ENCODE peak calls at places on chromosome 1, in eight cellular contexts. H, F, I, O, B, P, S and D are unnamed samples. For H3K36me3, the result is how much of the 10 kb centered on the place peaks cover.

GRCh38 chr1:11531943-11532342 is 53.0 kb downstream of the DISP3 start:
- DNase-seq in S (no peak), H (no peak), F (no peak), P (no peak), I (no peak), O (no peak), B (no peak), D (no peak)

GRCh38 chr1:88891318-88892145 is at the start of gene GTF2B:
- DNase-seq in B (peak), S (peak), O (peak), H (peak), I (peak), F (peak), P (peak), D (peak)

GRCh38 chr1:10835423-10836421 is 39.3 kb upstream of the CASZ1 start:
- DNase-seq in P (peak), O (peak), F (no peak), H (peak), B (no peak), S (no peak), I (no peak), D (peak)

GRCh38 chr1:36108314-36108713 is 16.7 kb downstream of the COL8A2 start:
- DNase-seq in B (no peak), P (no peak), S (no peak), F (no peak), H (no peak), I (no peak), O (no peak), D (no peak)

GRCh38 chr1:18290740-18291412 is 183.3 kb downstream of the IGSF21 start:
- DNase-seq in I (no peak), B (no peak), S (no peak), P (no peak), F (no peak), H (no peak), O (no peak), D (no peak)

GRCh38 chr1:53619088-53619810 is 119.7 kb downstream of the GLIS1 start:
- DNase-seq in F (no peak), P (no peak), B (no peak), S (no peak), H (no peak), I (no peak), O (no peak), D (no peak)

GRCh38 chr1:65056866-65057265 is 90.5 kb upstream of the JAK1 start:
- DNase-seq in I (no peak), O (no peak), S (no peak), F (no peak), B (no peak), H (no peak), P (no peak), D (no peak)

GRCh38 chr1:168361252-168361651 is 80.6 kb downstream of the TBX19 start:
- DNase-seq in F (no peak), I (no peak), O (no peak), S (no peak), B (no peak), H (no peak), P (no peak), D (no peak)

GRCh38 chr1:227942021-227942715 is 5.6 kb downstream of the WNT9A start:
- DNase-seq in B (no peak), H (peak), S (no peak), P (peak), F (no peak), O (no peak), I (peak), D (no peak)

GRCh38 chr1:40534589-40534988 is 3.2 kb downstream of the ZNF684 start:
- DNase-seq in S (no peak), F (no peak), B (no peak), O (no peak), P (no peak), H (no peak), I (no peak), D (no peak)

GRCh38 chr1:212651521-212651920 is 43.0 kb downstream of the ATF3 start:
- DNase-seq in I (peak), O (no peak), P (no peak), B (no peak), H (no peak), S (no peak), F (no peak), D (no peak)

GRCh38 chr1:58573705-58574591 is 3.1 kb downstream of the TACSTD2 start:
- DNase-seq in P (no peak), O (no peak), B (no peak), S (no peak), H (no peak), I (no peak), F (no peak), D (peak)

GRCh38 chr1:220137006-220137794 is 43.3 kb downstream of the IARS2 start:
- DNase-seq in H (peak), B (no peak), I (no peak), O (no peak), S (no peak), F (no peak), P (no peak), D (no peak)

GRCh38 chr1:226916497-226916896 is 23.6 kb upstream of the COQ8A start:
- DNase-seq in O (no peak), F (no peak), B (no peak), P (no peak), S (no peak), I (no peak), H (no peak), D (no peak)

GRCh38 chr1:59814180-59814900 is 409 bp upstream of the HOOK1 start:
- DNase-seq in H (peak), P (peak), F (peak), B (no peak), I (peak), S (peak), O (peak), D (peak)

GRCh38 chr1:101974599-101975225 is 22.0 kb downstream of the OLFM3 start:
- DNase-seq in F (no peak), B (no peak), P (no peak), S (no peak), O (no peak), H (no peak), I (no peak), D (no peak)

GRCh38 chr1:23923592-23924495 is 10.7 kb upstream of the CNR2 start:
- DNase-seq in F (no peak), H (peak), S (no peak), O (peak), P (no peak), B (no peak), I (no peak), D (no peak)

GRCh38 chr1:207219979-207220889 is 101.2 kb upstream of the CD55 start:
- DNase-seq in H (no peak), F (no peak), O (no peak), P (no peak), B (no peak), I (no peak), S (no peak), D (no peak)

GRCh38 chr1:54342306-54342705 is 63.9 kb downstream of the SSBP3 start:
- DNase-seq in B (no peak), I (no peak), S (no peak), O (no peak), H (no peak), F (no peak), P (peak), D (no peak)

GRCh38 chr1:52195161-52195560 is 53.3 kb downstream of the ZFYVE9 start:
- DNase-seq in O (no peak), P (no peak), F (no peak), B (no peak), I (no peak), S (no peak), H (no peak), D (no peak)

GRCh38 chr1:203026666-203027663 is 674 bp downstream of the PPFIA4 start:
- DNase-seq in P (no peak), B (no peak), H (no peak), S (no peak), F (no peak), I (peak), O (no peak), D (no peak)
- TF ChIP-seq CTCF in P (no peak), B (no peak), H (no peak), S (no peak), F (peak), I (peak), O (no peak), D (no peak)

GRCh38 chr1:222071313-222071886 is 329.5 kb upstream of the DUSP10 start:
- DNase-seq in H (peak), S (no peak), B (no peak), I (no peak), O (no peak), F (no peak), P (no peak), D (no peak)

GRCh38 chr1:222068937-222069336 is 327.0 kb upstream of the DUSP10 start:
- DNase-seq in P (no peak), H (no peak), I (no peak), O (no peak), B (no peak), F (no peak), S (no peak), D (no peak)

GRCh38 chr1:222077191-222077590 is 335.3 kb upstream of the DUSP10 start:
- DNase-seq in I (no peak), O (no peak), H (no peak), B (no peak), S (no peak), F (no peak), P (no peak), D (no peak)

GRCh38 chr1:222074317-222074716 is 332.4 kb upstream of the DUSP10 start:
- DNase-seq in I (no peak), H (no peak), O (no peak), S (no peak), F (no peak), B (no peak), P (no peak), D (no peak)

DNA sequence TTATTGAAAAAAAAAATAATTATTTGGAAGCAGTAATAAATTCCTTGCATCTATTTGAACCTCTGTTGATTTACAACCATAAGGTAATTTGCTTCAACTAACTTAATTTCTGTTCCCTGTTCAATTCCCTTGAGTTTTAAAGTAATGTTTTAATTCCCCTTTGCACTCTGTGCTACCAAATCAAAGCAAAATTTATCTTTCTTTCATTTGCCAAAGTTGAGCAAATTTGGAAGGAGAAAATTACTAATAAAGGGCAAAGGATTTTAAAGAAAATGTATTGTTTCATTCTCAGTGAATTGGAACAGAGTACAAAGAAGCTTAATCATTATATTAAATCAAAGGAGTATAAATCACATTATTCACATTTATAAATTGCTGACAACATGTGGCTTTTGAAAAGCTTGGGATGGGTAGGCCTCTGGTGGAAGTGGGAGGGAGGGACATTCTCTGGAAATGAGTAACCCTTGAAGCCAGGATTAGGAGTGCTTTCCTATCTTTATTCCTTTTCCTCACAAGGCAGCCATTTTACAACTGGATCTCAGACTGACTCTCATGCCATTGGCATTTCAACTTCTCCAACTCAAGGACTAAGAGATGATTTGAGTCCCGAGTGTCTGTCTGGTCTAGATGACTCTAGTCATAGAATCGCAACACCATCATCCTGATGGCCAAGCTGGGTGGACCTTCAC is 331.6 kb upstream of the DUSP10 start:
- DNase-seq in I (no peak), P (no peak), O (no peak), B (no peak), S (no peak), F (no peak), H (no peak), D (no peak)
- H3K36me3 ChIP-seq in I (under half), P (under half), O (under half), B (under half), S (under half), F (under half), H (under half), D (under half)

GRCh38 chr1:214550339-214551051 is 907 bp downstream of the PTPN14 start:
- DNase-seq in O (no peak), P (no peak), I (no peak), S (no peak), F (no peak), H (peak), B (no peak), D (no peak)
- TF ChIP-seq CTCF in O (no peak), P (no peak), I (no peak), S (no peak), F (no peak), H (no peak), B (no peak), D (no peak)

GRCh38 chr1:22101995-22102394 is 40.9 kb downstream of the WNT4 start:
- DNase-seq in F (no peak), I (no peak), P (no peak), H (no peak), O (no peak), B (no peak), S (no peak), D (no peak)
- H3K36me3 ChIP-seq in F (half or more), I (under half), P (under half), H (half or more), O (under half), B (under half), S (under half), D (under half)

GRCh38 chr1:147597010-147597409 is 55.7 kb downstream of the BCL9 start:
- DNase-seq in I (no peak), O (no peak), H (no peak), S (no peak), B (no peak), F (no peak), P (no peak), D (no peak)

GRCh38 chr1:147603986-147604385 is 62.7 kb downstream of the BCL9 start:
- DNase-seq in S (no peak), O (no peak), I (no peak), H (no peak), B (no peak), F (no peak), P (no peak), D (no peak)

GRCh38 chr1:147598631-147599361 is 57.5 kb downstream of the BCL9 start:
- DNase-seq in I (no peak), B (no peak), F (peak), S (no peak), P (peak), O (peak), H (no peak), D (no peak)

GRCh38 chr1:147599362-147600118 is 58.2 kb downstream of the BCL9 start:
- DNase-seq in P (peak), O (peak), H (peak), I (peak), F (peak), S (peak), B (peak), D (peak)

GRCh38 chr1:147600119-147601111 is 59.1 kb downstream of the BCL9 start:
- DNase-seq in S (no peak), B (no peak), O (no peak), H (no peak), I (no peak), F (peak), P (no peak), D (no peak)
- TF ChIP-seq CTCF in S (peak), B (peak), O (peak), H (peak), I (no peak), F (peak), P (no peak), D (no peak)

GRCh38 chr1:5955479-5955977 is 36.7 kb downstream of the NPHP4 start:
- DNase-seq in S (no peak), I (no peak), F (no peak), P (no peak), B (no peak), H (no peak), O (no peak), D (no peak)
- H3K36me3 ChIP-seq in S (half or more), I (under half), F (half or more), P (under half), B (under half), H (half or more), O (under half), D (under half)

GRCh38 chr1:55860816-55861519 is 645.8 kb upstream of the USP24 start:
- DNase-seq in I (no peak), S (no peak), B (no peak), H (no peak), P (no peak), O (no peak), F (no peak), D (no peak)
- TF ChIP-seq CTCF in I (no peak), S (no peak), B (peak), H (no peak), P (no peak), O (no peak), F (no peak), D (no peak)

DNA sequence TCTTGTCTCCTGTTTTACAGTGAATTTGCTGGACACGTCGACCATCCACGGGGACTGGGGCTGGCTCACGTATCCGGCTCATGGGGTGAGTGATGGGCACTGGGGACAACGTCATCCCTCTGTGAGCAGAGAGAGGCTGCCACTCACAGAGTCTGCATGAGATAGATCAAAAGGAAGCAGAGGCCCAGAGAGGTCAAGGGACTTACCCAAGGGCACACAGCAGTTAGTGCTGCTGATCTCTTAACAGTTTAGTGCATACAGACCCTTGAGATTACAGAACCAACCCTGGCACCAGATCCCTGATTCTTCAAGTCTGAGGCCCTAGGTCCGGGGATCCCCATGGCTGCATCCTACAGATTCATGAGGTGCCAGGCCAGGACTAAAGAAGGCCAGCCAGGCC is 6.0 kb downstream of the EPHA8 start:
- DNase-seq in I (no peak), H (no peak), F (no peak), O (no peak), P (no peak), S (no peak), B (no peak), D (no peak)
- H3K36me3 ChIP-seq in I (under half), H (under half), F (under half), O (under half), P (under half), S (under half), B (under half), D (under half)

GRCh38 chr1:234746798-234747196 is 136.8 kb upstream of the IRF2BP2 start:
- DNase-seq in P (no peak), H (no peak), F (no peak), O (no peak), B (no peak), I (no peak), S (no peak), D (no peak)
- TF ChIP-seq CTCF in P (no peak), H (no peak), F (no peak), O (no peak), B (no peak), I (no peak), S (no peak), D (no peak)

GRCh38 chr1:25360596-25361581 is 22.8 kb downstream of the TMEM50A start:
- DNase-seq in B (no peak), I (no peak), H (no peak), P (no peak), F (no peak), O (no peak), S (no peak), D (no peak)
- H3K36me3 ChIP-seq in B (under half), I (under half), H (half or more), P (under half), F (half or more), O (half or more), S (under half), D (under half)